ENCODE peak calls at places on chromosome 15, in nine cellular contexts. One of them, this sample, is unnamed.

GRCh38 chr15:52764731-52765130 is 25.4 kb downstream of the ONECUT1 start:
- DNase-seq in HCT116: no peak
- DNase-seq in esophagus muscularis mucosa: no peak
- DNase-seq in A549: no peak
- DNase-seq in breast epithelium: no peak
- DNase-seq in adrenal gland: no peak
- DNase-seq in prostate gland: no peak
- DNase-seq in IMR-90: no peak
- DNase-seq in uterus: no peak
- DNase-seq in this sample: no peak

GRCh38 chr15:72497402-72497801 is 23.3 kb downstream of the ARIH1 start:
- DNase-seq in HCT116: no peak
- DNase-seq in esophagus muscularis mucosa: no peak
- DNase-seq in A549: no peak
- DNase-seq in breast epithelium: no peak
- DNase-seq in adrenal gland: no peak
- DNase-seq in prostate gland: no peak
- DNase-seq in IMR-90: no peak
- DNase-seq in uterus: no peak
- DNase-seq in this sample: no peak

GRCh38 chr15:60392986-60393811 is 4.6 kb downstream of the ANXA2 start:
- DNase-seq in HCT116: peak
- DNase-seq in esophagus muscularis mucosa: no peak
- DNase-seq in A549: peak
- DNase-seq in breast epithelium: peak
- DNase-seq in adrenal gland: peak
- DNase-seq in prostate gland: peak
- DNase-seq in IMR-90: peak
- DNase-seq in uterus: peak
- DNase-seq in this sample: peak

GRCh38 chr15:53962646-53963561 is 15.3 kb upstream of the UNC13C start:
- DNase-seq in HCT116: no peak
- DNase-seq in esophagus muscularis mucosa: no peak
- DNase-seq in A549: no peak
- DNase-seq in breast epithelium: no peak
- DNase-seq in adrenal gland: peak
- DNase-seq in prostate gland: peak
- DNase-seq in IMR-90: no peak
- DNase-seq in uterus: no peak
- DNase-seq in this sample: peak

GRCh38 chr15:62269504-62269903 is 104.4 kb upstream of the C2CD4B start:
- DNase-seq in HCT116: no peak
- DNase-seq in esophagus muscularis mucosa: no peak
- DNase-seq in A549: no peak
- DNase-seq in breast epithelium: no peak
- DNase-seq in adrenal gland: no peak
- DNase-seq in prostate gland: no peak
- DNase-seq in IMR-90: no peak
- DNase-seq in uterus: no peak
- DNase-seq in this sample: no peak

GRCh38 chr15:65979316-65979715 is 110.0 kb downstream of the RAB11A start:
- DNase-seq in HCT116: no peak
- DNase-seq in esophagus muscularis mucosa: no peak
- DNase-seq in A549: no peak
- DNase-seq in breast epithelium: no peak
- DNase-seq in adrenal gland: peak
- DNase-seq in prostate gland: no peak
- DNase-seq in IMR-90: peak
- DNase-seq in uterus: no peak
- DNase-seq in this sample: no peak

GRCh38 chr15:26892119-26892518 is 25.3 kb downstream of the GABRA5 start:
- DNase-seq in HCT116: no peak
- DNase-seq in esophagus muscularis mucosa: peak
- DNase-seq in A549: no peak
- DNase-seq in breast epithelium: no peak
- DNase-seq in adrenal gland: no peak
- DNase-seq in prostate gland: no peak
- DNase-seq in IMR-90: no peak
- DNase-seq in uterus: no peak
- DNase-seq in this sample: no peak

GRCh38 chr15:90203922-90204321 is 2.8 kb downstream of the SEMA4B start:
- DNase-seq in HCT116: no peak
- DNase-seq in esophagus muscularis mucosa: no peak
- DNase-seq in A549: no peak
- DNase-seq in breast epithelium: no peak
- DNase-seq in adrenal gland: no peak
- DNase-seq in prostate gland: no peak
- DNase-seq in IMR-90: no peak
- DNase-seq in uterus: peak
- DNase-seq in this sample: no peak

DNA sequence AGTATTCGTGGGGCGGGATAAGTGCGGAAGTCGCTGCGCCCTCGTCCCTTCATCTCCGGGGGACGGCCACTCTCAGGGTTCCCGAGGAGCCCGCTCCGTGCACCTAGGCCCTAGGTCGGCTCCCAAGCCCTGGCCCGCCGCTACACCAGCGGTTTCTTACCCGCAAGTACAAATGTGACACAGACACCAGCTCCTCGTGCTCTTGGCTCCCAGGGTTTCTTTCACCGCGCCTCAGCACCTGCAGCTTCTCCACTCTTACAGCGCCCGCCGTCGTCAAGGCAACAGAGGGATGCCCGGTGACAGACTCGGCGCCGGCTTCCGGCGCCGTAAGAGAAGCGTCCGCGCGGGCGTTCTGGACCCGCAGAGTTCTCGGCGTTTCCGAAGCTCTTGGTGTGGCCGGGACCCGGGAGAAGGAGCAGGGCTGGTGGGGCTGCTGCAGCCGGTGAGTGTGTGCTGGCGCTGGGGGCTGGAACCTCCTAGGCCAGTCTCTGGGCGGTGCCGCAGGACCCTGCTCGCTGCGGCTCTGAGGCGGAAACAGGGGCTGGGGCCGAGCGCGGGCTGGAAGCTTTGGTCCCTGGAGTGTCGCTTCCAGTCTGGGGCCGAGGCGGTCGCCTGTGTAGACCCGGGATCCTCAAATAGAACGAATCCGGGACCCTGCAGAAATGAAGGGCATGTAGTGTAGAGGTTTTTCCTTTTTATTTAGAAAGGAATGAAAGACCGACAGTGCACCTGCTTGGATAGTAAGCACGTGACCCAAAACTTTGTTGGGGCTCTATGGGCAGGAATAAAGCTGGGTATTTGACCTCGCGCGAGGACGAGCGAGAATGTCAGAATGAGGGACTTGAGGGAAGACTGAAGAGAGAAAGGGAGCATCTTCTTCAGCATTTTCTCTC is 155.4 kb upstream of the GOLGA6L4 start:
- DNase-seq in HCT116: no peak
- DNase-seq in esophagus muscularis mucosa: no peak
- DNase-seq in A549: no peak
- DNase-seq in breast epithelium: no peak
- DNase-seq in adrenal gland: peak
- DNase-seq in prostate gland: peak
- DNase-seq in IMR-90: peak
- DNase-seq in uterus: no peak
- DNase-seq in this sample: peak
- TF ChIP-seq POLR2A in HCT116: no peak
- TF ChIP-seq POLR2A in esophagus muscularis mucosa: no peak
- TF ChIP-seq POLR2A in A549: no peak
- TF ChIP-seq POLR2A in breast epithelium: no peak
- TF ChIP-seq POLR2A in adrenal gland: no peak
- TF ChIP-seq POLR2A in prostate gland: no peak
- TF ChIP-seq POLR2A in IMR-90: no peak
- TF ChIP-seq POLR2A in uterus: no peak
- TF ChIP-seq POLR2A in this sample: no peak

GRCh38 chr15:77993374-77993911 is 84.1 kb downstream of the TBC1D2B start:
- DNase-seq in HCT116: no peak
- DNase-seq in esophagus muscularis mucosa: no peak
- DNase-seq in A549: no peak
- DNase-seq in breast epithelium: no peak
- DNase-seq in adrenal gland: no peak
- DNase-seq in prostate gland: no peak
- DNase-seq in IMR-90: no peak
- DNase-seq in uterus: no peak
- DNase-seq in this sample: no peak

GRCh38 chr15:77991029-77991406 is 86.5 kb downstream of the TBC1D2B start:
- DNase-seq in HCT116: no peak
- DNase-seq in esophagus muscularis mucosa: no peak
- DNase-seq in A549: no peak
- DNase-seq in breast epithelium: no peak
- DNase-seq in adrenal gland: no peak
- DNase-seq in prostate gland: no peak
- DNase-seq in IMR-90: no peak
- DNase-seq in uterus: no peak
- DNase-seq in this sample: no peak

GRCh38 chr15:77986891-77987764 is 90.4 kb downstream of the TBC1D2B start:
- DNase-seq in HCT116: no peak
- DNase-seq in esophagus muscularis mucosa: no peak
- DNase-seq in A549: no peak
- DNase-seq in breast epithelium: no peak
- DNase-seq in adrenal gland: no peak
- DNase-seq in prostate gland: no peak
- DNase-seq in IMR-90: no peak
- DNase-seq in uterus: peak
- DNase-seq in this sample: no peak

GRCh38 chr15:77988386-77989301 is 88.9 kb downstream of the TBC1D2B start:
- DNase-seq in HCT116: no peak
- DNase-seq in esophagus muscularis mucosa: no peak
- DNase-seq in A549: no peak
- DNase-seq in breast epithelium: no peak
- DNase-seq in adrenal gland: no peak
- DNase-seq in prostate gland: no peak
- DNase-seq in IMR-90: no peak
- DNase-seq in uterus: peak
- DNase-seq in this sample: no peak

GRCh38 chr15:77992356-77993222 is 84.9 kb downstream of the TBC1D2B start:
- DNase-seq in HCT116: no peak
- DNase-seq in esophagus muscularis mucosa: no peak
- DNase-seq in A549: no peak
- DNase-seq in breast epithelium: no peak
- DNase-seq in adrenal gland: peak
- DNase-seq in prostate gland: no peak
- DNase-seq in IMR-90: no peak
- DNase-seq in uterus: no peak
- DNase-seq in this sample: no peak
- H3K27ac ChIP-seq in HCT116: no peak
- H3K27ac ChIP-seq in esophagus muscularis mucosa: peak
- H3K27ac ChIP-seq in A549: no peak
- H3K27ac ChIP-seq in breast epithelium: peak
- H3K27ac ChIP-seq in adrenal gland: peak
- H3K27ac ChIP-seq in prostate gland: no peak
- H3K27ac ChIP-seq in IMR-90: peak
- H3K27ac ChIP-seq in uterus: peak
- H3K27ac ChIP-seq in this sample: no peak

GRCh38 chr15:75902129-75902557 is 1.5 kb upstream of the FBXO22 start:
- DNase-seq in HCT116: no peak
- DNase-seq in esophagus muscularis mucosa: no peak
- DNase-seq in A549: no peak
- DNase-seq in breast epithelium: no peak
- DNase-seq in adrenal gland: peak
- DNase-seq in prostate gland: no peak
- DNase-seq in IMR-90: no peak
- DNase-seq in uterus: no peak
- DNase-seq in this sample: no peak

GRCh38 chr15:75900577-75900976 is 3.1 kb upstream of the FBXO22 start:
- DNase-seq in HCT116: no peak
- DNase-seq in esophagus muscularis mucosa: no peak
- DNase-seq in A549: no peak
- DNase-seq in breast epithelium: no peak
- DNase-seq in adrenal gland: no peak
- DNase-seq in prostate gland: no peak
- DNase-seq in IMR-90: no peak
- DNase-seq in uterus: no peak
- DNase-seq in this sample: no peak

GRCh38 chr15:75904241-75904631 is 558 bp downstream of the FBXO22 start:
- DNase-seq in HCT116: no peak
- DNase-seq in esophagus muscularis mucosa: no peak
- DNase-seq in A549: peak
- DNase-seq in breast epithelium: peak
- DNase-seq in adrenal gland: peak
- DNase-seq in prostate gland: peak
- DNase-seq in IMR-90: peak
- DNase-seq in uterus: no peak
- DNase-seq in this sample: peak

GRCh38 chr15:75905231-75905630 is 1.6 kb downstream of the FBXO22 start:
- DNase-seq in HCT116: no peak
- DNase-seq in esophagus muscularis mucosa: no peak
- DNase-seq in A549: no peak
- DNase-seq in breast epithelium: no peak
- DNase-seq in adrenal gland: no peak
- DNase-seq in prostate gland: no peak
- DNase-seq in IMR-90: no peak
- DNase-seq in uterus: no peak
- DNase-seq in this sample: no peak

DNA sequence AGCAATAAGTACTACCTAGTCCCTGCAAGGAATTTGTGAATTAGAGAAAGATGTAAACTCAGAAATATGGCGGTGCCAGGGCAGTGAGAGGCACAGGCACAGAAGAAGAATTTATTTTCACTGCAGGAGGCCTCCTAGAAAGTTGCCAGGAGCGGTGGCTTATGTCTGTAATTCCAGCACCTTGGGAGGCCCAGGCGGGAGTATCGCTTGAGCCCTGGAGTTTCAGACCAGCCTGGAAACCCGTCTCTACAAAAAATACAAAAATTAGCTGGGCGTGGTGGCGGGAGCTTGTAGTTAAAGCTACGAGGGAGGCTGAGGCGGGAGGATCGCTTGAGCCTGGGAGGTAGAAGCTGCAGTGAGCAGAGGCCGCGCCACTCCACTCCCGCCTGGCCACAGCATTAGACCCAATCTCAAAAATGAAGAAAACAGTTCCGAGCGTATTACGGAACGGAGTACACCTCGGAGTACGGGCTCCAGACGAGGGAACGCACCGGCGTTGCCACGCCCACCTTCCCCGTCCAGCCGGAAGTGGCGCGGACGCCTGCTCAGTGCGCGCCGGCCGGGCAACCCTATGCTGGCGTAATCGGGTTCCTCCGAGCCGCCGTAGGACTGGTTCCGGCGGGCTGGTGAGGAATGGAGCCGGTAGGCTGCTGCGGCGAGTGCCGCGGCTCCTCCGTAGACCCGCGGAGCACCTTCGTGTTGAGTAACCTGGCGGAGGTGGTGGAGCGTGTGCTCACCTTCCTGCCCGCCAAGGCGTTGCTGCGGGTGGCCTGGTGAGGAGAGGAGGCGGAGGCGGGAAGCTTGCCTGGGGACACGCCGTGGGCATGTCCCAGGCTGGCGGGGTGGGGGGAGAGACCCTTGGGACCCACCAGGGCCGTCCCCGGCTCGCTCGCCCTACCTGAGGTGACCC is at the start of gene FBXO22:
- DNase-seq in HCT116: peak
- DNase-seq in esophagus muscularis mucosa: peak
- DNase-seq in A549: peak
- DNase-seq in breast epithelium: peak
- DNase-seq in adrenal gland: peak
- DNase-seq in prostate gland: peak
- DNase-seq in IMR-90: peak
- DNase-seq in uterus: peak
- DNase-seq in this sample: peak
- TF ChIP-seq POLR2A in HCT116: peak
- TF ChIP-seq POLR2A in esophagus muscularis mucosa: peak
- TF ChIP-seq POLR2A in A549: peak
- TF ChIP-seq POLR2A in breast epithelium: no peak
- TF ChIP-seq POLR2A in adrenal gland: no peak
- TF ChIP-seq POLR2A in prostate gland: peak
- TF ChIP-seq POLR2A in IMR-90: peak
- TF ChIP-seq POLR2A in uterus: peak
- TF ChIP-seq POLR2A in this sample: peak

DNA sequence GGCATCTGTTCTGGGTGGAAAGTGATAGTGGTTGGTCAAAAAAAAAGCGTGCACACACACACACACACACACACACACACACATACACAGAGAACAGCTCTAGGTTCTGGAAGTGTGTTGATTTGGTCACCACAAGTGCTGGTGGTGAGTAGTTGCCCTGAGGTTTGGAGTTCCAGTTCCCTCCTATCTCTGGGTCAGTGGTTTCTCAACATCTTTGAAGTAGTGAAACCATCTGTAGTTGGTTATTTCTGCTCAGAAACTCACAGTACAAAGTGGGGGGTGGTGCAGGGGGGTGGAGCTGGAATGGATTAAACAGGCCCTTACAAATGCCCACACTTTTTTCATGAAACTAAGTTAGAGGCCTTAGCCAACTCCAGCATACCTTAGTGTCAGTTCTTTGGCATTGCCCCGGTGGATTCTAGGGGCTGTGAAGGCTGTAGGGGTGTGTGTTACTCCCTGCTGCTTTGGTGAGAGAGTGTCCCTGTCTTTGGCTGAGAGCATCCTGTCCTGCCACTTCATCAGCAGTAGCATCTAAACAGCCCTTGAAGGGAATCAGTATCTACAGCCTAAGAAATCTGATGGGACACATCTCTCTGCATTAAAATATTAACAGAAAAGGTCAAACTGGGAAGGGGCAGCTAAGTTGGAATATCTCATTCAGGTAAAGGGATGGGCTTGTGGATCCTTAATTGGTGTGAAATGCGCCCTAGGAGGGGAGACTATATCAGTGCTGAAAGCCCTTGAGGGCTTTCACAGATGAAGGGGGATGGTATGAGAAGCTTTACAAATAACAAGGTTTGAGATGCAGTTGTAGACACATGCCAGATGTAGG is 20.6 kb downstream of the SMAD3 start:
- DNase-seq in HCT116: no peak
- DNase-seq in esophagus muscularis mucosa: no peak
- DNase-seq in A549: no peak
- DNase-seq in breast epithelium: no peak
- DNase-seq in adrenal gland: no peak
- DNase-seq in prostate gland: no peak
- DNase-seq in IMR-90: peak
- DNase-seq in uterus: no peak
- DNase-seq in this sample: no peak
- H3K27ac ChIP-seq in HCT116: no peak
- H3K27ac ChIP-seq in esophagus muscularis mucosa: no peak
- H3K27ac ChIP-seq in A549: peak
- H3K27ac ChIP-seq in breast epithelium: peak
- H3K27ac ChIP-seq in adrenal gland: no peak
- H3K27ac ChIP-seq in prostate gland: no peak
- H3K27ac ChIP-seq in IMR-90: peak
- H3K27ac ChIP-seq in uterus: peak
- H3K27ac ChIP-seq in this sample: no peak